ENCODE peak calls at places on chromosomes 7 and 10, in nine cellular contexts. H, S, T, U, C, I, L, Z and F are unnamed samples.

GRCh38 chr10:102752934-102753664 is 9.4 kb downstream of the WBP1L start:
- DNase-seq in S (peak; percentile 63), C (peak; percentile 82), H (no peak), L (no peak), U (no peak), T (no peak), Z (no peak), I (no peak), F (no peak)

GRCh38 chr10:103776878-103777591 is 78.3 kb downstream of the SH3PXD2A start:
- DNase-seq in T (no peak), S (no peak), C (peak; percentile 26), Z (no peak), H (peak; percentile 82), U (no peak), L (no peak), I (no peak), F (no peak)

GRCh38 chr10:124461642-124462347 is at the start of gene LHPP:
- DNase-seq in C (peak; percentile 65), Z (peak; percentile 88), L (peak; percentile 81), I (peak; percentile 82), T (peak; percentile 89), U (peak; percentile 14), S (peak; percentile 88), H (peak; percentile 93), F (peak; percentile 77)

GRCh38 chr7:2643386-2644229 is 11.8 kb downstream of the TTYH3 start:
- DNase-seq in Z (no peak), L (peak; percentile 57), U (no peak), C (no peak), S (peak; percentile 41), T (no peak), H (no peak), I (no peak), F (no peak)

GRCh38 chr10:62869958-62870357 is 53.8 kb upstream of the EGR2 start:
- DNase-seq in U (no peak), I (no peak), Z (no peak), C (peak; percentile 25), H (no peak), S (no peak), L (no peak), T (no peak), F (no peak)

GRCh38 chr10:116947838-116948529 is 57.0 kb downstream of the SHTN1 start:
- DNase-seq in Z (no peak), S (peak; percentile 9), I (no peak), H (no peak), C (peak; percentile 43), L (no peak), T (no peak), U (peak; percentile 37), F (no peak)

GRCh38 chr10:70364772-70365091 is 17.7 kb downstream of the LRRC20 start:
- DNase-seq in H (no peak), C (no peak), I (no peak), Z (no peak), L (no peak), U (no peak), T (no peak), S (no peak), F (no peak)

GRCh38 chr10:24223953-24224352 is 15.0 kb downstream of the KIAA1217 start:
- DNase-seq in Z (no peak), S (no peak), T (no peak), H (no peak), U (no peak), C (peak; percentile 17), I (no peak), L (no peak), F (no peak)

GRCh38 chr7:104529567-104529966 is 201.2 kb downstream of the LHFPL3 start:
- DNase-seq in S (no peak), H (no peak), Z (no peak), U (no peak), T (no peak), C (no peak), L (no peak), I (no peak), F (no peak)

GRCh38 chr10:69230128-69230527 is 10.0 kb downstream of the HKDC1 start:
- DNase-seq in H (no peak), T (no peak), Z (no peak), I (no peak), U (no peak), C (no peak), L (no peak), S (no peak), F (no peak)

GRCh38 chr7:23003505-23004246 is 10.3 kb downstream of the HYCC1 start:
- DNase-seq in T (no peak), H (no peak), U (no peak), C (no peak), L (no peak), S (no peak), I (no peak), Z (no peak), F (no peak)

GRCh38 chr10:134743-135600 is at the start of gene ZMYND11:
- DNase-seq in I (no peak), H (peak; percentile 85), C (peak; percentile 41), U (no peak), L (peak; percentile 53), S (peak; percentile 84), Z (peak; percentile 67), T (peak; percentile 68), F (peak; percentile 64)

GRCh38 chr10:51524041-51524440 is 175.4 kb downstream of the CSTF2T start:
- DNase-seq in I (no peak), S (no peak), C (peak; percentile 69), U (no peak), T (no peak), L (no peak), Z (no peak), H (no peak), F (no peak)

GRCh38 chr10:58756126-58756525 is 243.5 kb downstream of the BICC1 start:
- DNase-seq in S (no peak), L (no peak), I (no peak), T (no peak), H (no peak), Z (no peak), C (peak; percentile 67), U (no peak), F (no peak)

GRCh38 chr10:80407836-80408197 is 534 bp upstream of the PRXL2A start:
- DNase-seq in L (no peak), U (no peak), Z (no peak), I (no peak), C (peak; percentile 19), S (no peak), H (peak; percentile 50), T (peak; percentile 61), F (peak; percentile 42)

GRCh38 chr10:130854151-130854550 is 457.4 kb downstream of the TCERG1L start:
- DNase-seq in S (no peak), U (no peak), Z (no peak), I (no peak), L (no peak), H (no peak), T (no peak), C (no peak), F (no peak)

GRCh38 chr10:92880233-92880861 is 32.0 kb downstream of the EXOC6 start:
- DNase-seq in U (no peak), C (peak; percentile 60), Z (no peak), S (peak; percentile 50), H (no peak), L (no peak), T (no peak), I (peak; percentile 31), F (no peak)

GRCh38 chr10:12728569-12728968 is 272.9 kb downstream of the CCDC3 start:
- DNase-seq in S (no peak), I (no peak), H (no peak), L (no peak), Z (no peak), T (no peak), C (no peak), U (no peak), F (no peak)

GRCh38 chr7:116653204-116653603 is 18.8 kb upstream of the MET start:
- DNase-seq in U (no peak), H (no peak), I (no peak), L (no peak), C (peak; percentile 69), Z (no peak), S (no peak), T (no peak), F (no peak)

GRCh38 chr7:82335927-82336326 is 107.7 kb downstream of the CACNA2D1 start:
- DNase-seq in H (no peak), I (no peak), C (peak; percentile 60), L (no peak), S (peak; percentile 5), T (no peak), Z (no peak), U (no peak), F (no peak)

GRCh38 chr10:44938938-44939337 is 20.7 kb upstream of the RASSF4 start:
- DNase-seq in Z (no peak), H (no peak), T (no peak), S (no peak), U (no peak), C (peak; percentile 60), L (no peak), I (no peak), F (no peak)

GRCh38 chr7:22452142-22452763 is 47.7 kb downstream of the STEAP1B start:
- DNase-seq in C (peak; percentile 38), I (no peak), L (peak; percentile 86), Z (peak; percentile 71), H (peak; percentile 72), S (peak; percentile 75), T (no peak), U (no peak), F (no peak)

GRCh38 chr7:152522551-152522950 is 86.7 kb upstream of the KMT2C start:
- DNase-seq in I (no peak), H (no peak), Z (no peak), C (peak; percentile 21), T (no peak), S (no peak), L (no peak), U (no peak), F (no peak)

GRCh38 chr7:151057038-151057736 is 510 bp downstream of the CDK5 start:
- DNase-seq in S (no peak), H (no peak), L (no peak), C (no peak), I (no peak), Z (no peak), U (no peak), T (no peak), F (no peak)

GRCh38 chr7:111796671-111797070 is 234.4 kb upstream of the IMMP2L start:
- DNase-seq in I (no peak), S (peak; percentile 25), Z (no peak), L (peak; percentile 23), U (no peak), T (no peak), H (no peak), C (peak; percentile 21), F (no peak)

GRCh38 chr10:69845574-69846251 is 44.0 kb downstream of the COL13A1 start:
- DNase-seq in Z (no peak), S (no peak), T (no peak), U (no peak), C (no peak), H (peak; percentile 83), I (no peak), L (no peak), F (no peak)

GRCh38 chr7:43456200-43456599 is 126.7 kb upstream of the STK17A start:
- DNase-seq in U (no peak), T (no peak), H (no peak), S (no peak), L (peak; percentile 45), Z (no peak), C (no peak), I (no peak), F (no peak)

GRCh38 chr7:40147371-40148246 is 12.8 kb downstream of the SUGCT start:
- DNase-seq in H (no peak), I (no peak), S (no peak), U (no peak), T (no peak), C (peak; percentile 7), Z (no peak), L (peak; percentile 31), F (no peak)

GRCh38 chr7:101538596-101539459 is 90.3 kb downstream of the MYL10 start:
- DNase-seq in H (peak; percentile 75), C (peak; percentile 24), T (peak; percentile 53), L (peak; percentile 80), S (peak; percentile 48), I (peak; percentile 48), U (no peak), Z (peak; percentile 69), F (peak; percentile 39)

GRCh38 chr10:16612148-16612742 is 90.6 kb upstream of the C1QL3 start:
- DNase-seq in U (no peak), Z (no peak), S (peak; percentile 46), C (peak; percentile 53), L (peak; percentile 60), I (no peak), H (no peak), T (no peak), F (no peak)

GRCh38 chr10:71090801-71091200 is 121.6 kb upstream of the UNC5B start:
- DNase-seq in T (no peak), C (no peak), U (no peak), I (no peak), Z (peak; percentile 22), S (no peak), H (no peak), L (no peak), F (no peak)